ENCODE peak calls at places on chromosomes 11 and 22, in nine cellular contexts. H, O, U, W, A, D, B, G and Z are unnamed samples.

GRCh38 chr11:122976734-122977454 is 4.7 kb downstream of the BSX start:
- DNase-seq in A (no peak), G (peak; percentile 48), O (no peak), W (no peak), B (no peak), U (no peak), H (no peak), D (no peak), Z (no peak)

GRCh38 chr11:76799061-76799804 is 16.1 kb downstream of the TSKU start:
- DNase-seq in G (peak; percentile 92), B (peak; percentile 34), U (peak; percentile 57), O (peak; percentile 77), W (peak; percentile 84), H (peak; percentile 76), A (peak; percentile 92), D (peak; percentile 69), Z (peak; percentile 73)

GRCh38 chr11:17839973-17840611 is 105.5 kb downstream of the KCNC1 start:
- DNase-seq in D (no peak), A (no peak), W (peak; percentile 46), B (no peak), O (no peak), U (peak; percentile 22), H (no peak), G (no peak), Z (no peak)

GRCh38 chr22:27542602-27543001 is 259.0 kb downstream of the MN1 start:
- DNase-seq in O (no peak), U (no peak), H (no peak), W (no peak), G (no peak), B (no peak), A (no peak), D (no peak), Z (no peak)

GRCh38 chr22:26768986-26769385 is 111.6 kb downstream of the MIAT start:
- DNase-seq in U (no peak), B (no peak), A (no peak), G (no peak), O (no peak), H (no peak), D (no peak), W (no peak), Z (no peak)

GRCh38 chr22:31313366-31314147 is 21.3 kb upstream of the PIK3IP1 start:
- DNase-seq in O (peak; percentile 59), H (peak; percentile 60), W (peak; percentile 77), G (peak; percentile 70), B (no peak), A (peak; percentile 85), U (peak; percentile 61), D (peak; percentile 48), Z (peak; percentile 52)

GRCh38 chr11:75424396-75424795 is 8.6 kb downstream of the KLHL35 start:
- DNase-seq in D (no peak), H (no peak), W (no peak), B (no peak), O (no peak), U (no peak), A (no peak), G (no peak), Z (no peak)

GRCh38 chr11:35334385-35335090 is 84.8 kb downstream of the SLC1A2 start:
- DNase-seq in G (no peak), D (no peak), A (no peak), O (no peak), B (no peak), W (peak; percentile 43), H (no peak), U (no peak), Z (peak; percentile 74)

GRCh38 chr11:132125855-132126841 is 755.7 kb downstream of the NTM start:
- DNase-seq in B (no peak), U (peak; percentile 26), A (peak; percentile 11), W (peak; percentile 84), H (no peak), O (peak; percentile 14), G (peak; percentile 33), D (no peak), Z (peak; percentile 24)

GRCh38 chr11:45927684-45928413 is 5.4 kb downstream of the LARGE2 start:
- DNase-seq in O (no peak), G (no peak), U (no peak), D (no peak), H (no peak), B (no peak), A (no peak), W (no peak), Z (no peak)

GRCh38 chr22:30481711-30482110 is 9.9 kb upstream of the SEC14L3 start:
- DNase-seq in U (peak; percentile 8), H (no peak), D (peak; percentile 9), O (no peak), A (no peak), G (no peak), W (no peak), B (no peak), Z (no peak)

GRCh38 chr22:41888638-41889200 is 26.2 kb downstream of the SHISA8 start:
- DNase-seq in O (no peak), B (no peak), W (no peak), H (no peak), U (peak; percentile 58), G (no peak), D (peak; percentile 9), A (no peak), Z (no peak)

GRCh38 chr11:125701858-125702621 is 21.4 kb upstream of the ACRV1 start:
- DNase-seq in W (no peak), O (no peak), A (no peak), H (no peak), G (no peak), U (no peak), D (no peak), B (no peak), Z (no peak)

GRCh38 chr11:21104641-21105040 is 435.3 kb downstream of the NELL1 start:
- DNase-seq in D (no peak), U (no peak), B (no peak), H (no peak), A (no peak), O (no peak), G (no peak), W (no peak), Z (no peak)

GRCh38 chr11:20592741-20593140 is 6.7 kb upstream of the SLC6A5 start:
- DNase-seq in U (no peak), D (no peak), A (no peak), H (no peak), G (no peak), B (no peak), O (no peak), W (no peak), Z (no peak)

GRCh38 chr11:130718118-130718517 is 198.2 kb downstream of the SNX19 start:
- DNase-seq in G (peak; percentile 33), O (no peak), B (no peak), U (no peak), H (no peak), A (no peak), D (no peak), W (no peak), Z (no peak)

GRCh38 chr11:44244649-44245308 is 65.2 kb downstream of the ALX4 start:
- DNase-seq in D (peak; percentile 59), U (peak; percentile 43), W (no peak), B (no peak), H (no peak), A (no peak), O (no peak), G (no peak), Z (no peak)

GRCh38 chr22:27317961-27318360 is 483.6 kb downstream of the MN1 start:
- DNase-seq in B (no peak), W (no peak), U (no peak), D (no peak), H (no peak), O (no peak), G (no peak), A (peak; percentile 42), Z (no peak)

GRCh38 chr22:24510694-24511625 is 15.8 kb downstream of the UPB1 start:
- DNase-seq in B (no peak), W (no peak), O (peak; percentile 86), G (no peak), D (peak; percentile 79), A (no peak), U (peak; percentile 68), H (no peak), Z (no peak)

GRCh38 chr11:62842171-62842717 is 2.9 kb upstream of the WDR74 start:
- DNase-seq in A (peak; percentile 80), G (peak; percentile 50), W (no peak), O (peak; percentile 59), D (peak; percentile 21), H (no peak), B (no peak), U (no peak), Z (peak; percentile 71)

GRCh38 chr11:34570584-34570983 is 50.3 kb upstream of the EHF start:
- DNase-seq in A (no peak), H (no peak), U (peak; percentile 8), O (no peak), D (peak; percentile 16), G (no peak), B (no peak), W (no peak), Z (no peak)

GRCh38 chr22:27723708-27724107 is 77.8 kb downstream of the MN1 start:
- DNase-seq in U (no peak), D (no peak), H (no peak), B (no peak), G (no peak), A (no peak), W (no peak), O (no peak), Z (no peak)

GRCh38 chr11:10350341-10350740 is 45.5 kb downstream of the ADM start:
- DNase-seq in B (no peak), W (no peak), A (no peak), H (no peak), U (peak; percentile 86), D (peak; percentile 96), G (no peak), O (no peak), Z (no peak)